ENCODE peak calls at places on chromosomes 16 and 17, in seven cellular contexts. P is GM23338, C is SK-N-SH, Q is HCT116, X is OCI-LY7, F is neural progenitor cell, U is GM23248. J is an unnamed sample.

GRCh38 chr17:39462644-39463375 is 1.5 kb downstream of the CDK12 start:
- DNase-seq in P (peak; percentile 19), F (peak; percentile 25), C (peak; percentile 19), U (peak; percentile 52), Q (no peak), X (peak; percentile 50), J (peak; percentile 10)

GRCh38 chr16:80103463-80103862 is 437.3 kb upstream of the DYNLRB2 start:
- DNase-seq in X (no peak), P (no peak), C (no peak), U (no peak), F (no peak), Q (no peak), J (no peak)

GRCh38 chr17:2853111-2853721 is 57.0 kb downstream of the RAP1GAP2 start:
- DNase-seq in P (peak; percentile 74), F (peak; percentile 72), Q (no peak), C (peak; percentile 79), U (peak; percentile 76), X (peak; percentile 35), J (no peak)

GRCh38 chr17:5282639-5283217 is 644 bp downstream of the RABEP1 start:
- DNase-seq in F (no peak), Q (no peak), C (no peak), P (peak; percentile 12), X (peak; percentile 35), U (peak; percentile 54), J (peak; percentile 34)

GRCh38 chr16:57285379-57285778 is 907 bp upstream of the PLLP start:
- DNase-seq in P (no peak), Q (no peak), C (no peak), U (no peak), X (no peak), F (no peak), J (no peak)

GRCh38 chr16:13402601-13403000 is 501.2 kb downstream of the SHISA9 start:
- DNase-seq in P (no peak), C (no peak), F (no peak), X (no peak), U (no peak), Q (no peak), J (no peak)

GRCh38 chr17:44223574-44224046 is 4.1 kb upstream of the UBTF start:
- DNase-seq in P (no peak), Q (no peak), C (no peak), F (no peak), X (no peak), U (peak; percentile 61), J (no peak)

GRCh38 chr16:78102865-78103264 is 3.4 kb downstream of the WWOX start:
- DNase-seq in Q (no peak), C (no peak), U (no peak), F (no peak), X (no peak), P (no peak), J (no peak)

GRCh38 chr16:88453621-88454314 is 688 bp downstream of the ZFPM1 start:
- DNase-seq in C (peak; percentile 65), U (peak; percentile 53), Q (no peak), F (peak; percentile 52), P (peak; percentile 38), X (peak; percentile 24), J (no peak)

GRCh38 chr17:82440377-82440981 is 10.1 kb downstream of the CYBC1 start:
- DNase-seq in U (no peak), X (peak; percentile 25), C (no peak), F (no peak), P (peak; percentile 31), Q (no peak), J (no peak)

GRCh38 chr16:15607700-15608396 is 35.1 kb downstream of the MARF1 start:
- DNase-seq in U (peak; percentile 31), F (no peak), P (no peak), C (no peak), X (no peak), Q (no peak), J (no peak)

GRCh38 chr16:67028555-67029248 is at the start of gene CBFB:
- DNase-seq in U (peak; percentile 93), Q (peak; percentile 85), X (peak; percentile 94), F (peak; percentile 93), C (peak; percentile 99), P (peak; percentile 87), J (peak; percentile 94)

GRCh38 chr17:34519286-34519685 is 60.1 kb upstream of the TMEM132E start:
- DNase-seq in Q (no peak), F (peak; percentile 86), P (peak; percentile 95), U (peak; percentile 2), X (peak; percentile 43), C (peak; percentile 49), J (peak; percentile 45)

GRCh38 chr17:3916825-3917224 is 560 bp upstream of the P2RX1 start:
- DNase-seq in U (no peak), Q (no peak), P (no peak), F (no peak), X (no peak), C (no peak), J (no peak)

GRCh38 chr17:7184091-7184488 is 4.9 kb upstream of the ASGR1 start:
- DNase-seq in Q (no peak), P (no peak), C (no peak), U (no peak), F (no peak), X (no peak), J (no peak)

GRCh38 chr16:53924311-53924860 is 220.4 kb downstream of the FTO start:
- DNase-seq in U (no peak), C (no peak), F (peak; percentile 40), P (no peak), X (no peak), Q (no peak), J (no peak)

GRCh38 chr17:8622191-8622590 is 8.3 kb downstream of the MYH10 start:
- DNase-seq in X (no peak), U (no peak), C (no peak), F (no peak), Q (no peak), P (no peak), J (no peak)

GRCh38 chr17:66582373-66583111 is 252.4 kb upstream of the CACNG5 start:
- DNase-seq in Q (no peak), P (peak; percentile 29), F (no peak), C (no peak), X (no peak), U (no peak), J (no peak)

GRCh38 chr16:57764341-57765159 is 29.0 kb downstream of the KATNB1 start:
- DNase-seq in Q (peak; percentile 90), X (peak; percentile 79), P (peak; percentile 93), F (peak; percentile 45), C (peak; percentile 93), U (peak; percentile 95), J (peak; percentile 13)

GRCh38 chr16:17773698-17774101 is 302.9 kb upstream of the XYLT1 start:
- DNase-seq in F (peak; percentile 11), Q (no peak), C (peak; percentile 62), P (no peak), X (no peak), U (peak; percentile 39), J (no peak)

GRCh38 chr16:24748242-24748641 is 18.8 kb downstream of the TNRC6A start:
- DNase-seq in P (no peak), C (no peak), Q (no peak), U (peak; percentile 93), X (no peak), F (no peak), J (no peak)

DNA sequence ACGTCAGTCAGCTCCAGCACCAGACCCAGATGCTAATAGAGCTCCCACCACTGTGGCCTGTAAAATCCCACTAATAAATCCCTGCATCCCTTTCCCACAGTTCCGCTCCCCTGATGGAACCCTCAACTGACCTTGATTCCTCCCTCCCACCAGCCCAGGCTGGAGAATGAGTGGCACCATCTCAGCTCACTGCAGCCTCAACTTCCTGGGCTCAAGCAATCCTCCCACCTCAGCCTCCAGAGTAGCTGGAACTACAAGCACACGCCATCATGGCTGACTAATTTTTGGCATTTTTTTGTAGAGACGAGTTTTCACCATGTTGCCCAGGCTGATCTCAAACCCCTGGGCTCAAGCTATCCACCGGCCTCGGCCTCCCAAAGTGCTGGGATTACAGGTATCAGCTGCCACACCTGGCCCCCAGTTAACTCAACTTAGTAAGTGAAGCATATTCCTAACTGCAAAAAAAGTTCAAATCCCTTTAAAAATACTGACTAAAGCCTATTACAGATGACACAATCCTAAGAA is 15.6 kb downstream of the USP7 start:
- DNase-seq in U (no peak), C (no peak), Q (no peak), F (no peak), X (no peak), P (no peak), J (no peak)
- H3K4me2 ChIP-seq in U (no peak overlapping the region), C (no peak overlapping the region), Q (no peak overlapping the region), F (no peak overlapping the region), X (peak overlapping the region; percentile 49), P (no peak overlapping the region), J (peak overlapping the region; percentile 31)

DNA sequence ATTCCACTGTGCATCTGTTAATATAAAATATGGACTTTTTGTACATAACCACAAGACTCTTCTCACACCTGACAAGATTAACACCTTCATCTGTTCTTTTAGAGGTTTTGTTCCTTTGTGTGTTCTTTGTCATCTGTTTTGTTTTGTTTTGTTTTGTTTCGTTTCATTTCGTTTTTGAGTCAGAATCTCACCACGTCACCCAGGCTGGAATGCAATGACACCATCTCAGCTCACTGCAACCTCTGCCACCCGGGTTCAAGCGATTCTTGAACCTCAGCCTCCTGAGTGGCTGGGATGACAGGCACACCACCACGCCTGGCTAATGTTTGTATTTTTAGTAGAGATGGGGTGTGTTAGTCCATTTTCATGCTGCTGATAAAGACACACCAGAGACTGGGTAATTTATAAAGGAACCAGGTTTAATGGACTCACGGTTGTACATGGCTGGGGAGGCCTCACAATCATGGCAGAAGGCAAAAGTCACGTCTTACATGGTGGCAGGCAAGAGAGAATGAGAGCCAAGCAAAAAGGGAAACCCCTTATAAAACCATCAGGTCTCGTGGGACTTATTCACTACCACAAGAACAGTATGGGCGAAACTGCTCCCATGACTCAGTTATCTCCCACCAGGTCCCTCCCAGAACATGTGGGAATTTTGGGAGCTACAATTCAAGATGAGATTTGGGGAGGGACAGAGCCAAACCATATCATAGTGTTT is 22.3 kb downstream of the C16orf90 start:
- DNase-seq in Q (no peak), F (no peak), U (peak; percentile 80), C (no peak), P (no peak), X (no peak), J (no peak)
- H4K20me1 ChIP-seq in Q (no peaks in the 10 kb centered on the region), F (peaks cover 34% of the 10 kb centered on the region), U (no peaks in the 10 kb centered on the region), C (peaks cover 92% of the 10 kb centered on the region), P (peaks cover 33% of the 10 kb centered on the region), X (no peaks in the 10 kb centered on the region), J (peaks cover 1% of the 10 kb centered on the region)

DNA sequence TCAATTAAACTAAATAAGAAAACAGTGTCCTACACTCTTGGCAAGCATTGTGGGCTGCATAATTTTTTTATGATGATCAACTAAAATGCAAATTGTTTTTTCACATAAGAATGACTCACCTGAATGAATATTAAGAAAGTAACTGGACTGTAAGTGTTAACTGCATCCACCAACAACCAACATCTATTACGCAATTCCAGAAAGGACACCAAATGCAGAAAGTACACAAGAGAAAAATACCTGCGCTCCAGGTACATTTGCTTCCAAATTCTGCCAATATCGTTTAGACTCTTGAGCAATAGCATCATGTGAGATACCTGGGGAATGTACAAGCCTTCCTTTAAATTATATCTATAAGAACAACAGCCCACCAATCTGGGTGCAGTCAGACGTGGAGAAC is 19.8 kb upstream of the TXNDC11 start:
- DNase-seq in U (no peak), C (no peak), X (no peak), F (no peak), Q (no peak), P (no peak), J (no peak)
- TF ChIP-seq EZH2phosphoT487 in U (no peak), C (no peak), X (no peak), F (no peak), Q (no peak), P (no peak), J (no peak)

DNA sequence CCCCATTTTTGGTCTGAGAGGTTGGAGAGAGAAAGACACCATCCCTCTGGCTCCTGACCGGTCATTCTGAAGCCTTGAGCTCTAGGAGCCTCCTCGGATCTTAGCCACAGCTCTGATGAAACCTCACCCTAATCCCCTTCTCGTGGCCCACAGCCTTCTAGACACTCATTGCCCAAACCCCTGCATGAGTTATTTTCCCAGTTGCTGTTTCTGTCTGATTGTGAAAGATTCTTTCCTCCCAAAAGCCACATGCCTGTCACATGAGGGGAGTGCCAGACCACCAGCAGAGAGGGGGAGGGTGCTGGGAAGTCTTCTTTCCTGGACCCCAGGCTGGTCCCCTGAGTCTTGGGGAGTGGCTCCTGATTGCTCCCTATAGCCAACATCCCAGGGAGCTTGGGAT is 17.6 kb upstream of the ABR start:
- DNase-seq in U (peak; percentile 65), P (no peak), Q (no peak), X (no peak), C (no peak), F (no peak), J (no peak)
- H3K4me2 ChIP-seq in U (no peak overlapping the region), P (no peak overlapping the region), Q (no peak overlapping the region), X (peak overlapping the region; percentile 83), C (no peak overlapping the region), F (no peak overlapping the region), J (no peak overlapping the region)